ENCODE peak calls at places on chromosomes 4 and X, in four cellular contexts. T is H9, N is mesendoderm, Y is IMR-90. X is an unnamed sample.

GRCh38 chr4:8821151-8821950 is 50.3 kb downstream of the HMX1 start:
- DNase-seq in T (no peak), Y (no peak), N (no peak), X (no peak)

GRCh38 chr4:74395633-74396032 is 30.7 kb downstream of the EREG start:
- DNase-seq in T (no peak), N (no peak), Y (peak; percentile 64), X (no peak)

GRCh38 chrX:920234-920799 is 289.7 kb downstream of the SHOX start:
- DNase-seq in Y (no peak), N (no peak), T (no peak), X (peak; percentile 22)

GRCh38 chr4:41212221-41213203 is 1.8 kb downstream of the APBB2 start:
- DNase-seq in Y (peak; percentile 64), N (peak; percentile 60), T (no peak), X (no peak)

GRCh38 chrX:40406330-40406859 is 174.4 kb upstream of the ATP6AP2 start:
- DNase-seq in T (no peak), N (no peak), Y (no peak), X (no peak)

GRCh38 chr4:102627831-102628523 is 126.8 kb downstream of the NFKB1 start:
- DNase-seq in N (no peak), Y (peak; percentile 79), T (no peak), X (no peak)

GRCh38 chr4:42048394-42048793 is 58.1 kb downstream of the SLC30A9 start:
- DNase-seq in Y (peak; percentile 94), T (no peak), N (no peak), X (no peak)

GRCh38 chr4:67288964-67289363 is 256.3 kb downstream of the CENPC start:
- DNase-seq in N (peak; percentile 64), Y (no peak), T (peak; percentile 57), X (peak; percentile 46)

GRCh38 chrX:131816551-131817136 is 206.5 kb upstream of the STK26 start:
- DNase-seq in Y (peak; percentile 74), T (no peak), N (no peak), X (no peak)

GRCh38 chr4:171035909-171036308 is 777.3 kb upstream of the GALNTL6 start:
- DNase-seq in Y (no peak), T (no peak), N (no peak), X (no peak)

GRCh38 chr4:9762823-9763475 is 18.5 kb upstream of the DRD5 start:
- DNase-seq in Y (peak; percentile 55), N (peak; percentile 91), T (peak; percentile 75), X (peak; percentile 67)

GRCh38 chr4:112069110-112069509 is 76.1 kb upstream of the FAM241A start:
- DNase-seq in T (no peak), Y (no peak), N (no peak), X (no peak)

GRCh38 chr4:16508968-16509367 is 282.7 kb upstream of the TAPT1 start:
- DNase-seq in T (no peak), Y (no peak), N (peak; percentile 45), X (no peak)

GRCh38 chr4:108861339-108861738 is 98.5 kb upstream of the ETNPPL start:
- DNase-seq in N (peak; percentile 48), T (peak; percentile 45), Y (peak; percentile 24), X (peak; percentile 51)

GRCh38 chr4:34619531-34620109 is 1624.7 kb downstream of the ARAP2 start:
- DNase-seq in T (no peak), N (peak; percentile 10), Y (no peak), X (no peak)

GRCh38 chr4:88158360-88159136 is at the start of gene ABCG2:
- DNase-seq in T (peak; percentile 78), Y (peak; percentile 75), N (peak; percentile 94), X (peak; percentile 73)

GRCh38 chr4:5142726-5143125 is 91.4 kb downstream of the STK32B start:
- DNase-seq in T (peak; percentile 57), N (peak; percentile 64), Y (peak; percentile 66), X (peak; percentile 56)

GRCh38 chr4:184968784-184969201 is 49.5 kb upstream of the HELT start:
- DNase-seq in Y (no peak), T (peak; percentile 27), N (no peak), X (no peak)

GRCh38 chr4:8319061-8319460 is 49.5 kb downstream of the HTRA3 start:
- DNase-seq in T (no peak), Y (no peak), N (no peak), X (peak; percentile 10)

GRCh38 chrX:10079155-10079711 is 77.5 kb upstream of the CLCN4 start:
- DNase-seq in N (no peak), Y (peak; percentile 11), T (no peak), X (no peak)

GRCh38 chr4:139866270-139866962 is 200.8 kb downstream of the MGST2 start:
- DNase-seq in T (no peak), N (no peak), Y (no peak), X (no peak)

GRCh38 chr4:72313121-72313520 is 255.9 kb downstream of the ADAMTS3 start:
- DNase-seq in T (no peak), N (peak; percentile 11), Y (no peak), X (no peak)

GRCh38 chr4:189279188-189279587 is 661.5 kb upstream of the FRG1 start:
- DNase-seq in Y (peak; percentile 99), T (no peak), N (peak; percentile 21), X (no peak)

GRCh38 chrX:11770320-11770719 is 12.3 kb downstream of the MSL3 start:
- DNase-seq in N (peak; percentile 53), T (peak; percentile 41), Y (peak; percentile 63), X (no peak)

GRCh38 chr4:153757407-153757806 is 2.4 kb downstream of the RNF175 start:
- DNase-seq in T (peak; percentile 30), N (peak; percentile 84), Y (no peak), X (no peak)

GRCh38 chr4:86092684-86093083 is 267.2 kb downstream of the MAPK10 start:
- DNase-seq in N (no peak), T (no peak), Y (peak; percentile 81), X (no peak)

GRCh38 chr4:29051381-29051965 is 1668.7 kb upstream of the PCDH7 start:
- DNase-seq in Y (peak; percentile 82), N (no peak), T (no peak), X (no peak)
- H4K5ac ChIP-seq in Y (no peak overlapping the region), N (no peak overlapping the region), T (no peak overlapping the region), X (no peak overlapping the region)

DNA sequence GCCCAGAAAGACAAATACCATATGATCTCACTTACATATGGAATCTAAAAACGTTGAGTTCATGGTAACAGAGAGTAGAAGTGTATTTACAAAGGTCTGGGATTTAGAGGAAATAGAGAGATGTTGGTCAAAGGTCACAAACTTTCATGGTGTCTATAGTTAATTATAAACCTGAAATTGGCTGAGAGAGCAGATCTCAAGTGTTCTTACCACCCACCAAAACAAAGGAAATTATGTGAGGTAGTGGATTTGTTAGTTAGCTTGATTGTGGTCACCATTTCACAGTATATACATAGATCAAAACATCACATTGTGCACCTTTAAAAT is 186.8 kb downstream of the NWD2 start:
- DNase-seq in T (no peak), N (no peak), Y (no peak), X (no peak)
- H4K5ac ChIP-seq in T (no peak overlapping the region), N (no peak overlapping the region), Y (no peak overlapping the region), X (no peak overlapping the region)

GRCh38 chr4:121535351-121535750 is 154.5 kb upstream of the QRFPR start:
- DNase-seq in Y (no peak), T (no peak), N (peak; percentile 16), X (no peak)
- H4K5ac ChIP-seq in Y (no peak overlapping the region), T (no peak overlapping the region), N (no peak overlapping the region), X (no peak overlapping the region)

GRCh38 chrX:142251665-142252064 is 46.6 kb upstream of the MAGEC2 start:
- DNase-seq in T (no peak), N (no peak), Y (no peak), X (no peak)
- H4K5ac ChIP-seq in T (no peak overlapping the region), N (no peak overlapping the region), Y (no peak overlapping the region), X (no peak overlapping the region)

DNA sequence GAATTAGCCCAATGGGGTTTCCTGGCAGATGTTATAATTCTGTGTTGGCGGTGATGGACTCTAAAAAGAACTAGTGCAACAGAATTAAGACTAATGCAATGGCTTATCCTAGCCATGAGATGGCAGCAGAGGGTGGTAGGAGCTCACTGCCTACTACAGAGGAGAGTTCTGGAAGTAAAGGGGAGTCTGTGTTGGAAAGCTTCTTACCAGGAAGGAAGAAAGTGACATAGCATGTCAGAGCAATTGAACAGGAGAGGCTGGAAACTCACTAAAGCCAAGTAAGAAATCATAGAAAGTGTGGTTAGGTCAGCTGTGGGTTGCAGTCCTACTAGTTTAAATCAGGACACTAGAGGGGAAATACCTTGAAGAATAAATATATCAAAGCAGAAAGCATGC is 6.3 kb upstream of the TRPC5OS start:
- DNase-seq in T (peak; percentile 64), N (peak; percentile 75), Y (peak; percentile 63), X (peak; percentile 43)
- H4K5ac ChIP-seq in T (no peak overlapping the region), N (no peak overlapping the region), Y (no peak overlapping the region), X (no peak overlapping the region)

GRCh38 chrX:68934922-68935321 is 106.1 kb downstream of the EFNB1 start:
- DNase-seq in T (no peak), N (no peak), Y (no peak), X (no peak)

GRCh38 chrX:68937581-68937980 is 108.8 kb downstream of the EFNB1 start:
- DNase-seq in Y (no peak), T (no peak), N (no peak), X (no peak)

GRCh38 chrX:68935362-68935761 is 106.5 kb downstream of the EFNB1 start:
- DNase-seq in Y (no peak), T (no peak), N (no peak), X (no peak)

GRCh38 chrX:68936608-68937007 is 107.8 kb downstream of the EFNB1 start:
- DNase-seq in Y (peak; percentile 92), N (no peak), T (no peak), X (no peak)

DNA sequence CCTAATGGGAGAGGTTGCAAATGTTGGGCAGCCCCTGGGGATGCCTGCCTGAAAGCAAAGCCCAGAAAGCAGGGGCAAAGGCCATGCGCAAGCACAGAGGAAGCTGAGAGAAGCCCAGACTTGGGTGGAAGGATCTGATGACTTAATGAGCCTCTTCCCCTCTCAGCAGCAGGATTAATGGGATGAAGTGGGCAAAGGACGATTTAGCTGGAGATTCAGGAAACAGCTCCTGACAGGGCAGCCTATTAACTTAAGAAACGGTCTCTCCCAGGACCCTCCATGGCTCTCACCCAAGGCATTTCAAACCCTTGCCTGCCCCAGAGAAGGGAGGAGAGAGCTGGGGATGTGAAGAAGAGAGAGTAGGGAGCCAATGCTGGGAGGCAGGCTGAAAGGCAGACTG is 107.4 kb downstream of the EFNB1 start:
- DNase-seq in N (no peak), T (no peak), Y (no peak), X (no peak)
- H4K5ac ChIP-seq in N (no peak overlapping the region), T (no peak overlapping the region), Y (no peak overlapping the region), X (no peak overlapping the region)

DNA sequence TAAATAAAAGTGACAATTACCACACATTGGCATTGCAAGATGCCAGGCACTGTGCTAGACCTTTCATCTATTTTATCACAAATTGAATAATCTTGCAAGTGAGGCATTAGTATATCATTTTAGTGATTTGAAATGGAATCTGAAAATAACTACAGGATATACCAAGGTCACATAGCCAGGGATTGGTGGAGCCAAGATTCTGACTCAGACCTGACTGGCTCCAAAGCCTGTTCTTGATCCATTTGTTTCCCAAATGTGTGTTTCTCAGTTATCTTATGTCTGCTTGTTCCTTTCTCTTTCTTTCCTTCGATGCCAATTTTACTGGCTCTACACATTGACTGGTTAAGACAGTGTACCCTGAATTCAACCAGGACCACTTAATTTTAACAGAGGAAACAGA is 275.8 kb upstream of the GATB start:
- DNase-seq in N (no peak), T (no peak), Y (peak; percentile 47), X (no peak)
- H4K5ac ChIP-seq in N (no peak overlapping the region), T (no peak overlapping the region), Y (no peak overlapping the region), X (no peak overlapping the region)

GRCh38 chr4:57866468-57867173 is 756.4 kb upstream of the IGFBP7 start:
- DNase-seq in T (no peak), N (no peak), Y (no peak), X (no peak)
- H4K5ac ChIP-seq in T (no peak overlapping the region), N (no peak overlapping the region), Y (no peak overlapping the region), X (no peak overlapping the region)